ENCODE peak calls at places on chromosomes 1 and 21, in ten cellular contexts. One of them, this sample, is unnamed.

GRCh38 chr1:23422955-23423354 is 1.6 kb downstream of the TCEA3 start:
- DNase-seq in brain microvascular endothelial cell: no peak
- DNase-seq in heart right ventricle: no peak
- DNase-seq in GM13977: no peak
- DNase-seq in Panc1: no peak
- DNase-seq in prostate gland: no peak
- DNase-seq in body of pancreas: peak
- DNase-seq in endothelial cell: no peak
- DNase-seq in GM10248: no peak
- DNase-seq in HepG2: no peak
- DNase-seq in this sample: no peak

GRCh38 chr1:18922848-18923475 is 20.6 kb upstream of the ALDH4A1 start:
- DNase-seq in brain microvascular endothelial cell: no peak
- DNase-seq in heart right ventricle: no peak
- DNase-seq in GM13977: no peak
- DNase-seq in Panc1: no peak
- DNase-seq in prostate gland: peak
- DNase-seq in body of pancreas: no peak
- DNase-seq in endothelial cell: no peak
- DNase-seq in GM10248: no peak
- DNase-seq in HepG2: no peak
- DNase-seq in this sample: no peak

GRCh38 chr1:24483441-24483840 is 19.2 kb upstream of the RCAN3 start:
- DNase-seq in brain microvascular endothelial cell: no peak
- DNase-seq in heart right ventricle: no peak
- DNase-seq in GM13977: no peak
- DNase-seq in Panc1: no peak
- DNase-seq in prostate gland: no peak
- DNase-seq in body of pancreas: peak
- DNase-seq in endothelial cell: no peak
- DNase-seq in GM10248: no peak
- DNase-seq in HepG2: no peak
- DNase-seq in this sample: no peak

GRCh38 chr1:67937651-67938050 is 104.4 kb upstream of the GNG12 start:
- DNase-seq in brain microvascular endothelial cell: peak
- DNase-seq in heart right ventricle: no peak
- DNase-seq in GM13977: no peak
- DNase-seq in Panc1: no peak
- DNase-seq in prostate gland: no peak
- DNase-seq in body of pancreas: no peak
- DNase-seq in endothelial cell: no peak
- DNase-seq in GM10248: no peak
- DNase-seq in HepG2: no peak
- DNase-seq in this sample: no peak

GRCh38 chr1:186617860-186618780 is 62.1 kb downstream of the PTGS2 start:
- DNase-seq in brain microvascular endothelial cell: no peak
- DNase-seq in heart right ventricle: peak
- DNase-seq in GM13977: peak
- DNase-seq in Panc1: no peak
- DNase-seq in prostate gland: no peak
- DNase-seq in body of pancreas: peak
- DNase-seq in endothelial cell: no peak
- DNase-seq in GM10248: peak
- DNase-seq in HepG2: no peak
- DNase-seq in this sample: peak

GRCh38 chr21:36699026-36699545 is at the start of gene SIM2:
- DNase-seq in brain microvascular endothelial cell: no peak
- DNase-seq in heart right ventricle: no peak
- DNase-seq in GM13977: peak
- DNase-seq in Panc1: no peak
- DNase-seq in prostate gland: peak
- DNase-seq in body of pancreas: no peak
- DNase-seq in endothelial cell: peak
- DNase-seq in GM10248: peak
- DNase-seq in HepG2: no peak
- DNase-seq in this sample: peak

GRCh38 chr1:228370941-228371740 is 35.5 kb downstream of the TRIM11 start:
- DNase-seq in brain microvascular endothelial cell: no peak
- DNase-seq in heart right ventricle: peak
- DNase-seq in GM13977: no peak
- DNase-seq in Panc1: no peak
- DNase-seq in prostate gland: no peak
- DNase-seq in body of pancreas: no peak
- DNase-seq in endothelial cell: no peak
- DNase-seq in GM10248: no peak
- DNase-seq in HepG2: no peak
- DNase-seq in this sample: no peak

GRCh38 chr1:197614916-197615692 is 160.2 kb downstream of the DENND1B start:
- DNase-seq in brain microvascular endothelial cell: peak
- DNase-seq in heart right ventricle: no peak
- DNase-seq in GM13977: no peak
- DNase-seq in Panc1: no peak
- DNase-seq in prostate gland: no peak
- DNase-seq in body of pancreas: peak
- DNase-seq in endothelial cell: peak
- DNase-seq in GM10248: no peak
- DNase-seq in HepG2: peak
- DNase-seq in this sample: no peak

GRCh38 chr1:204041803-204042505 is 31.0 kb upstream of the SOX13 start:
- DNase-seq in brain microvascular endothelial cell: peak
- DNase-seq in heart right ventricle: no peak
- DNase-seq in GM13977: no peak
- DNase-seq in Panc1: no peak
- DNase-seq in prostate gland: no peak
- DNase-seq in body of pancreas: no peak
- DNase-seq in endothelial cell: no peak
- DNase-seq in GM10248: no peak
- DNase-seq in HepG2: no peak
- DNase-seq in this sample: no peak

GRCh38 chr1:246178902-246179301 is 328.2 kb downstream of the SMYD3 start:
- DNase-seq in brain microvascular endothelial cell: no peak
- DNase-seq in heart right ventricle: no peak
- DNase-seq in GM13977: no peak
- DNase-seq in Panc1: no peak
- DNase-seq in prostate gland: no peak
- DNase-seq in body of pancreas: no peak
- DNase-seq in endothelial cell: no peak
- DNase-seq in GM10248: no peak
- DNase-seq in HepG2: peak
- DNase-seq in this sample: no peak

GRCh38 chr1:211735208-211736170 is 60.1 kb upstream of the NEK2 start:
- DNase-seq in brain microvascular endothelial cell: peak
- DNase-seq in heart right ventricle: no peak
- DNase-seq in GM13977: no peak
- DNase-seq in Panc1: peak
- DNase-seq in prostate gland: peak
- DNase-seq in body of pancreas: peak
- DNase-seq in endothelial cell: no peak
- DNase-seq in GM10248: no peak
- DNase-seq in HepG2: peak
- DNase-seq in this sample: no peak

GRCh38 chr1:226474443-226475111 is 66.7 kb upstream of the PARP1 start:
- DNase-seq in brain microvascular endothelial cell: no peak
- DNase-seq in heart right ventricle: no peak
- DNase-seq in GM13977: no peak
- DNase-seq in Panc1: no peak
- DNase-seq in prostate gland: no peak
- DNase-seq in body of pancreas: no peak
- DNase-seq in endothelial cell: no peak
- DNase-seq in GM10248: no peak
- DNase-seq in HepG2: no peak
- DNase-seq in this sample: no peak

GRCh38 chr21:29078884-29079765 is 5.7 kb upstream of the CCT8 start:
- DNase-seq in brain microvascular endothelial cell: no peak
- DNase-seq in heart right ventricle: peak
- DNase-seq in GM13977: no peak
- DNase-seq in Panc1: no peak
- DNase-seq in prostate gland: no peak
- DNase-seq in body of pancreas: peak
- DNase-seq in endothelial cell: no peak
- DNase-seq in GM10248: no peak
- DNase-seq in HepG2: no peak
- DNase-seq in this sample: no peak

GRCh38 chr1:16971330-16972209 is 8.8 kb downstream of the MFAP2 start:
- DNase-seq in brain microvascular endothelial cell: no peak
- DNase-seq in heart right ventricle: no peak
- DNase-seq in GM13977: no peak
- DNase-seq in Panc1: no peak
- DNase-seq in prostate gland: no peak
- DNase-seq in body of pancreas: no peak
- DNase-seq in endothelial cell: no peak
- DNase-seq in GM10248: no peak
- DNase-seq in HepG2: no peak
- DNase-seq in this sample: no peak

GRCh38 chr1:172238969-172239368 is 181.5 kb upstream of the C1orf105 start:
- DNase-seq in brain microvascular endothelial cell: no peak
- DNase-seq in heart right ventricle: no peak
- DNase-seq in GM13977: no peak
- DNase-seq in Panc1: no peak
- DNase-seq in prostate gland: no peak
- DNase-seq in body of pancreas: no peak
- DNase-seq in endothelial cell: no peak
- DNase-seq in GM10248: no peak
- DNase-seq in HepG2: no peak
- DNase-seq in this sample: no peak
- TF ChIP-seq CTCF in brain microvascular endothelial cell: no peak
- TF ChIP-seq CTCF in heart right ventricle: no peak
- TF ChIP-seq CTCF in GM13977: no peak
- TF ChIP-seq CTCF in Panc1: no peak
- TF ChIP-seq CTCF in prostate gland: no peak
- TF ChIP-seq CTCF in body of pancreas: no peak
- TF ChIP-seq CTCF in endothelial cell: no peak
- TF ChIP-seq CTCF in GM10248: no peak
- TF ChIP-seq CTCF in HepG2: no peak
- TF ChIP-seq CTCF in this sample: no peak

GRCh38 chr1:1954831-1955441 is 35.9 kb upstream of the TMEM52 start:
- DNase-seq in brain microvascular endothelial cell: no peak
- DNase-seq in heart right ventricle: no peak
- DNase-seq in GM13977: no peak
- DNase-seq in Panc1: no peak
- DNase-seq in prostate gland: no peak
- DNase-seq in body of pancreas: no peak
- DNase-seq in endothelial cell: no peak
- DNase-seq in GM10248: no peak
- DNase-seq in HepG2: no peak
- DNase-seq in this sample: no peak

GRCh38 chr1:1947493-1947892 is 28.4 kb upstream of the TMEM52 start:
- DNase-seq in brain microvascular endothelial cell: no peak
- DNase-seq in heart right ventricle: no peak
- DNase-seq in GM13977: no peak
- DNase-seq in Panc1: no peak
- DNase-seq in prostate gland: no peak
- DNase-seq in body of pancreas: no peak
- DNase-seq in endothelial cell: no peak
- DNase-seq in GM10248: no peak
- DNase-seq in HepG2: no peak
- DNase-seq in this sample: no peak

GRCh38 chr1:1948783-1949182 is 29.7 kb upstream of the TMEM52 start:
- DNase-seq in brain microvascular endothelial cell: no peak
- DNase-seq in heart right ventricle: no peak
- DNase-seq in GM13977: no peak
- DNase-seq in Panc1: no peak
- DNase-seq in prostate gland: no peak
- DNase-seq in body of pancreas: no peak
- DNase-seq in endothelial cell: no peak
- DNase-seq in GM10248: no peak
- DNase-seq in HepG2: no peak
- DNase-seq in this sample: no peak

GRCh38 chr1:1954015-1954414 is 34.9 kb upstream of the TMEM52 start:
- DNase-seq in brain microvascular endothelial cell: no peak
- DNase-seq in heart right ventricle: no peak
- DNase-seq in GM13977: no peak
- DNase-seq in Panc1: no peak
- DNase-seq in prostate gland: no peak
- DNase-seq in body of pancreas: no peak
- DNase-seq in endothelial cell: no peak
- DNase-seq in GM10248: no peak
- DNase-seq in HepG2: no peak
- DNase-seq in this sample: no peak

GRCh38 chr1:1950940-1951339 is 31.9 kb upstream of the TMEM52 start:
- DNase-seq in brain microvascular endothelial cell: no peak
- DNase-seq in heart right ventricle: no peak
- DNase-seq in GM13977: no peak
- DNase-seq in Panc1: no peak
- DNase-seq in prostate gland: no peak
- DNase-seq in body of pancreas: no peak
- DNase-seq in endothelial cell: no peak
- DNase-seq in GM10248: no peak
- DNase-seq in HepG2: no peak
- DNase-seq in this sample: no peak
- TF ChIP-seq CTCF in brain microvascular endothelial cell: no peak
- TF ChIP-seq CTCF in heart right ventricle: no peak
- TF ChIP-seq CTCF in GM13977: no peak
- TF ChIP-seq CTCF in Panc1: no peak
- TF ChIP-seq CTCF in prostate gland: no peak
- TF ChIP-seq CTCF in body of pancreas: no peak
- TF ChIP-seq CTCF in endothelial cell: no peak
- TF ChIP-seq CTCF in GM10248: no peak
- TF ChIP-seq CTCF in HepG2: no peak
- TF ChIP-seq CTCF in this sample: no peak

GRCh38 chr1:170067253-170067819 is 7.2 kb downstream of the KIFAP3 start:
- DNase-seq in brain microvascular endothelial cell: peak
- DNase-seq in heart right ventricle: no peak
- DNase-seq in GM13977: no peak
- DNase-seq in Panc1: no peak
- DNase-seq in prostate gland: no peak
- DNase-seq in body of pancreas: no peak
- DNase-seq in endothelial cell: peak
- DNase-seq in GM10248: peak
- DNase-seq in HepG2: no peak
- DNase-seq in this sample: no peak
- TF ChIP-seq CTCF in brain microvascular endothelial cell: no peak
- TF ChIP-seq CTCF in heart right ventricle: peak
- TF ChIP-seq CTCF in GM13977: peak
- TF ChIP-seq CTCF in Panc1: peak
- TF ChIP-seq CTCF in prostate gland: no peak
- TF ChIP-seq CTCF in body of pancreas: no peak
- TF ChIP-seq CTCF in endothelial cell: no peak
- TF ChIP-seq CTCF in GM10248: peak
- TF ChIP-seq CTCF in HepG2: no peak
- TF ChIP-seq CTCF in this sample: no peak

DNA sequence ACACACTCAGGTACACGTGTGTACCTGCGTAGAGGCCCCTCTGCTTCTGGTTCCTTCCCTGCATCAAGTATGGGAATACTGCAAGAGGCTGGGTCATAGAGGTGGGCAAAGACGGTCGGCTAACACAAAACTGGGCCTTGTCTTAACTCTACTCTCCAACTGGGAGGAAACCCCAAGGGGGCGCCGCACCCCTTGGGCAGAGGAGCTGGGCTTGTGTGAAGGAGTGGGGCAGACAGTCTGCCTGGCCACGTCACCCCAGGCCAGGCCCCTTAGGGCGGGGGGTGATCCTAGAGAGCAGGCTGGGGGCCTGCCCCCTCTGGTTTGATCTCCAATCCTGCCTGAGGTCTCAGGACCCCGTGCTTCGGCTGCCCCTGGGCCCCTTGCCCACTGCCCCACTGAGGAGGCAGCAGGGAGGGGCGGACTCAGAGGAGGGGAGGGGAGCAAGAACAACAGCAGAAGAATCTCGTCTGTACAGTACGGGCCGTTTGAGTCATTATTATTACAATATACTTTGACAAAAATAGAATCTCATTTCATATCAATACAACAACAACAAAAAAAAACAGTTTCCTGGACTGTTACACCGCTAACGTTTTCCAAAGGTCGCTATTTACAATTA is 34.7 kb downstream of the MEF2D start:
- DNase-seq in brain microvascular endothelial cell: peak
- DNase-seq in heart right ventricle: no peak
- DNase-seq in GM13977: no peak
- DNase-seq in Panc1: no peak
- DNase-seq in prostate gland: no peak
- DNase-seq in body of pancreas: no peak
- DNase-seq in endothelial cell: peak
- DNase-seq in GM10248: no peak
- DNase-seq in HepG2: peak
- DNase-seq in this sample: no peak
- TF ChIP-seq CTCF in brain microvascular endothelial cell: peak
- TF ChIP-seq CTCF in heart right ventricle: no peak
- TF ChIP-seq CTCF in GM13977: peak
- TF ChIP-seq CTCF in Panc1: no peak
- TF ChIP-seq CTCF in prostate gland: no peak
- TF ChIP-seq CTCF in body of pancreas: no peak
- TF ChIP-seq CTCF in endothelial cell: no peak
- TF ChIP-seq CTCF in GM10248: no peak
- TF ChIP-seq CTCF in HepG2: peak
- TF ChIP-seq CTCF in this sample: peak

This sample was measured in GM13976.